ENCODE peak calls at places on chromosomes 16 and 17, in five cellular contexts. C is left lung, K is adrenal gland, T is Peyer's patch, X is colonic mucosa. F is an unnamed sample. For H3K4me1, the result is how much of the 10 kb centered on the place peaks cover.

GRCh38 chr17:78268191-78268874 is 36.9 kb downstream of the TMEM235 start:
- DNase-seq in T (peak), K (no peak), C (no peak), X (no peak), F (no peak)

GRCh38 chr17:43356450-43356849 is 42.3 kb upstream of the ARL4D start:
- DNase-seq in K (no peak), X (no peak), T (no peak), C (no peak), F (no peak)

GRCh38 chr16:68069511-68070248 is 15.5 kb upstream of the NFATC3 start:
- DNase-seq in C (peak), T (peak), X (peak), K (peak), F (no peak)

GRCh38 chr16:62064173-62064572 is 27.9 kb upstream of the CDH8 start:
- DNase-seq in C (no peak), X (no peak), T (no peak), K (no peak), F (no peak)

GRCh38 chr17:45782889-45783592 is 1.1 kb upstream of the CRHR1 start:
- DNase-seq in X (no peak), C (no peak), K (no peak), T (no peak), F (no peak)

GRCh38 chr16:64132686-64133085 is 989.2 kb downstream of the CDH11 start:
- DNase-seq in C (no peak), K (no peak), T (no peak), X (no peak), F (no peak)

GRCh38 chr16:8929086-8929748 is 34.5 kb downstream of the USP7 start:
- DNase-seq in C (no peak), T (no peak), X (no peak), K (no peak), F (no peak)

GRCh38 chr17:80101946-80102706 is 745 bp downstream of the GAA start:
- DNase-seq in T (no peak), K (no peak), X (peak), C (peak), F (no peak)

GRCh38 chr16:71479420-71479819 is 9.7 kb downstream of the ZNF19 start:
- DNase-seq in T (no peak), C (no peak), X (no peak), K (peak), F (no peak)

GRCh38 chr17:57898487-57899311 is 48.9 kb upstream of the MRPS23 start:
- DNase-seq in T (no peak), X (no peak), K (peak), C (peak), F (no peak)

GRCh38 chr17:2547176-2547575 is 35.5 kb upstream of the METTL16 start:
- DNase-seq in C (no peak), X (no peak), K (peak), T (no peak), F (peak)

GRCh38 chr16:4111748-4112696 is 4.2 kb downstream of the ADCY9 start:
- DNase-seq in T (no peak), K (no peak), X (peak), C (no peak), F (no peak)

GRCh38 chr17:81239714-81240555 is 817 bp downstream of the NDUFAF8 start:
- DNase-seq in C (no peak), X (no peak), T (no peak), K (no peak), F (peak)

GRCh38 chr17:81241203-81241602 is 2.1 kb downstream of the NDUFAF8 start:
- DNase-seq in K (no peak), X (no peak), C (no peak), T (no peak), F (no peak)

GRCh38 chr17:81238490-81238814 is 403 bp downstream of the TEPSIN start:
- DNase-seq in C (no peak), T (no peak), X (no peak), K (no peak), F (no peak)

GRCh38 chr17:81237591-81238489 is 1.0 kb downstream of the TEPSIN start:
- DNase-seq in T (no peak), C (no peak), X (no peak), K (no peak), F (no peak)

GRCh38 chr17:81238815-81239713 is at the start of the genes NDUFAF8 and TEPSIN:
- DNase-seq in X (peak), T (peak), C (peak), K (peak), F (peak)
- H3K27ac ChIP-seq in X (peak), T (peak), C (peak), K (peak), F (peak)

DNA sequence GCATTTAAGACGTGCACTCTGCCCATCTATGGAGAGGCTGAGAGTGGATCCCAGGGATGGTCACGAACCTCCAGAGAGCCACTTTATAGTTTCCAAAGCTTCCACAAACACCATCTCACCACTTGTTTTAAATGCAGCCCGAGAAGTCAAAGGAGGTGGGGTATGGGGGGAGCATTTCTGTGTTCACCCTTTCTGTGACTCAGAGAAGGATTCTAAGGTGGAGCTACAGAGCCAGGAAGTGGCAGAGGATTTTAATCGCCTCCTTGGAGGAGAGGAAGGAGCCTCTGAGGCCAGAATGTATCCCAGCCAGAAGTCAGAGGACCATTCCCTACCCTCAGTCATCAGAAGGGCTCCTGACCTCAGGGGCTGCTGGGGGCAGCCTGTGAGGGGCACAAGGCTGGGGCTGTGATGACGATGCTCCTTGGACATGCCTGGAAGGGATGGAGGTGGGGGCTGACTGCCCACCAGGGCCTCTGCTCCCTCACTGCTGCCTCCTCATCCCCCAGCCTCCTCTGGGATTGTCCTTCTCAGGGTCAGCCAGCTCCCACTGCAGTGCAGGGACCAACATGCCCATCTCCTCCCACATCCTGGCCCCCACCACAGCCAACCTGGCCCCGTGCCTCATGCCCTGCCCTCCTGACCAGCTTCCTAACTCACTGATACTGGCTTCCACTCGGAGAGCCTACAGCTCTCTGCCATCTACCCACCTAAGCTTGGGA is 2.8 kb downstream of the XYLT2 start:
- DNase-seq in K (peak), T (no peak), X (no peak), C (peak), F (no peak)
- TF ChIP-seq CTCF in K (no peak), T (no peak), X (no peak), C (no peak), F (no peak)

GRCh38 chr17:75402038-75402437 is 3.4 kb downstream of the GRB2 start:
- DNase-seq in T (no peak), X (no peak), C (no peak), K (no peak), F (no peak)
- H3K4me1 ChIP-seq in T (under half), X (under half), C (under half), K (under half), F (under half)

GRCh38 chr16:1729445-1729844 is 23.4 kb downstream of the MAPK8IP3 start:
- DNase-seq in X (no peak), T (no peak), K (no peak), C (no peak), F (no peak)
- H3K27ac ChIP-seq in X (no peak), T (no peak), K (peak), C (no peak), F (no peak)

GRCh38 chr16:87345721-87346424 is 28.7 kb upstream of the C16orf95 start:
- DNase-seq in K (no peak), X (no peak), T (no peak), C (no peak), F (no peak)
- TF ChIP-seq CTCF in K (no peak), X (no peak), T (no peak), C (no peak), F (no peak)

GRCh38 chr16:81996664-81997529 is 14.4 kb downstream of the SDR42E1 start:
- DNase-seq in K (no peak), T (no peak), X (no peak), C (no peak), F (peak)
- H3K4me1 ChIP-seq in K (under half), T (under half), X (under half), C (under half), F (under half)

GRCh38 chr16:86296263-86296662 is 214.1 kb upstream of the FOXF1 start:
- DNase-seq in T (peak), C (peak), X (no peak), K (no peak), F (no peak)

GRCh38 chr16:86294535-86294934 is 215.8 kb upstream of the FOXF1 start:
- DNase-seq in X (peak), C (peak), T (no peak), K (peak), F (no peak)

GRCh38 chr16:86292171-86292775 is 218.1 kb upstream of the FOXF1 start:
- DNase-seq in T (peak), X (no peak), K (no peak), C (peak), F (no peak)

GRCh38 chr16:86292942-86293341 is 217.4 kb upstream of the FOXF1 start:
- DNase-seq in C (peak), T (peak), X (no peak), K (no peak), F (no peak)

GRCh38 chr16:86293897-86294296 is 216.4 kb upstream of the FOXF1 start:
- DNase-seq in T (peak), K (no peak), X (no peak), C (peak), F (no peak)
- H3K27ac ChIP-seq in T (peak), K (no peak), X (peak), C (no peak), F (no peak)

GRCh38 chr17:21214015-21214776 is at the start of gene TMEM11:
- DNase-seq in X (peak), C (peak), K (peak), T (peak), F (peak)

GRCh38 chr17:21213005-21213404 is 956 bp downstream of the TMEM11 start:
- DNase-seq in T (no peak), K (no peak), X (no peak), C (no peak), F (no peak)

GRCh38 chr17:21213491-21214014 is 408 bp downstream of the TMEM11 start:
- DNase-seq in T (no peak), X (no peak), K (peak), C (no peak), F (no peak)

GRCh38 chr17:21215935-21216334 is 2.0 kb upstream of the TMEM11 start:
- DNase-seq in T (no peak), K (no peak), C (no peak), X (no peak), F (peak)

DNA sequence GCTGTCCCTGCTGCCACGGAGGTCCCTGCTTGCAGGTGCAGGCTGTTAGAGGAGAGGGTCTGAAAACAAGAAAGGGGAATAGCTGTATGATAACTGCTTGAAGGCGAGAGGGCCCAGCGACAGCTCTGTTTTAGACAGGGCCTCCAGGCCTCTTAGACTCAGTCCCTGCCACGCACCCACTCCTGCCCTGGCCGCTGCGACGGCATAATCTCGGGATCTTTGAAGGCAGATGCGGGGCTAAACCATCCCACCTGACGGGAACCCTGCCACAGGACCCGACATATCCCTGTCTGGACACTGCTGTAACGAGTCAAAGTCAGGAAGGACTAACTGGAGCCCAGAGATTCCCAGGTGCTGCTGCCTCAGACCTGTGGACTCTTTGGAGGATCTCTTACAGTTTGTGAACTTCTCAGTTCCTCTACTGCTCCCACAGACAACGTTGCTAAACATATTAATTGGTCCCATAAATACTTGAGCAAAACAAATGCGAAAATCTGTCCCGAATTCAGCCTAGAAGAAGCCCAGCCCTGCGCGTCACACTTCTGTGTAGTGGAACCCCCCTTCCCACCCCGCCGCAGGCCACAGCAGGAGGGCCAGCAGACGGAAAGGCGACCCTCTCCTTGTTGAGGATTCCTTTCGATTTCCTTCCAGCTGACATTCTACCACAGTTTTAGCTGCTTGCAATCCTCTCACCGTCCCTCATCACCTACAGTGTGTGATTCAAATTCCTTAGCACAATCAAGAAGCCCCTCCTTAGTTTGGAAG is 998 bp upstream of the TMEM11 start:
- DNase-seq in C (peak), K (no peak), T (no peak), X (no peak), F (no peak)
- TF ChIP-seq CTCF in C (no peak), K (no peak), T (no peak), X (no peak), F (no peak)

GRCh38 chr17:83098241-83099085 is 19.1 kb downstream of the METRNL start:
- DNase-seq in X (no peak), K (no peak), T (peak), C (no peak), F (no peak)

GRCh38 chr17:83096401-83097220 is 17.2 kb downstream of the METRNL start:
- DNase-seq in X (peak), C (no peak), T (peak), K (no peak), F (no peak)

GRCh38 chr17:83099086-83099540 is 19.7 kb downstream of the METRNL start:
- DNase-seq in C (no peak), K (no peak), T (no peak), X (no peak), F (no peak)

GRCh38 chr17:83099570-83100181 is 20.3 kb downstream of the METRNL start:
- DNase-seq in K (peak), C (no peak), X (no peak), T (peak), F (no peak)

GRCh38 chr17:83097831-83098230 is 18.4 kb downstream of the METRNL start:
- DNase-seq in C (no peak), X (no peak), T (peak), K (no peak), F (no peak)
- H3K4me1 ChIP-seq in C (under half), X (under half), T (under half), K (under half), F (under half)